ENCODE peak calls at places on chromosome 14, in six cellular contexts. One of them, this sample, is unnamed.

GRCh38 chr14:97177016-97177415 is 379.8 kb downstream of the VRK1 start:
- DNase-seq in Kasumi-1: peak
- DNase-seq in M059J: peak
- DNase-seq in endodermal cell: peak
- DNase-seq in tibial artery: no peak
- DNase-seq in CD4-positive, CD25-positive, alpha-beta regulatory T cell: peak
- DNase-seq in this sample: peak

GRCh38 chr14:103628684-103629502 is at the start of gene KLC1:
- DNase-seq in CD4-positive, CD25-positive, alpha-beta regulatory T cell: peak
- DNase-seq in tibial artery: peak
- DNase-seq in M059J: peak
- DNase-seq in Kasumi-1: peak
- DNase-seq in endodermal cell: peak
- DNase-seq in this sample: peak

GRCh38 chr14:21109377-21110260 is 8.8 kb downstream of the TMEM253 start:
- DNase-seq in M059J: peak
- DNase-seq in tibial artery: no peak
- DNase-seq in endodermal cell: no peak
- DNase-seq in Kasumi-1: no peak
- DNase-seq in CD4-positive, CD25-positive, alpha-beta regulatory T cell: no peak
- DNase-seq in this sample: peak

GRCh38 chr14:23071975-23072539 is 14.7 kb upstream of the CDH24 start:
- DNase-seq in M059J: peak
- DNase-seq in CD4-positive, CD25-positive, alpha-beta regulatory T cell: no peak
- DNase-seq in Kasumi-1: no peak
- DNase-seq in endodermal cell: peak
- DNase-seq in tibial artery: no peak
- DNase-seq in this sample: no peak

GRCh38 chr14:63956326-63956725 is 103.5 kb downstream of the SYNE2 start:
- DNase-seq in Kasumi-1: no peak
- DNase-seq in endodermal cell: no peak
- DNase-seq in CD4-positive, CD25-positive, alpha-beta regulatory T cell: no peak
- DNase-seq in M059J: peak
- DNase-seq in tibial artery: no peak
- DNase-seq in this sample: no peak

GRCh38 chr14:30005114-30005698 is 77.6 kb upstream of the PRKD1 start:
- DNase-seq in Kasumi-1: peak
- DNase-seq in endodermal cell: no peak
- DNase-seq in CD4-positive, CD25-positive, alpha-beta regulatory T cell: peak
- DNase-seq in M059J: peak
- DNase-seq in tibial artery: no peak
- DNase-seq in this sample: peak

GRCh38 chr14:92615451-92615850 is 101.9 kb downstream of the RIN3 start:
- DNase-seq in Kasumi-1: no peak
- DNase-seq in tibial artery: no peak
- DNase-seq in CD4-positive, CD25-positive, alpha-beta regulatory T cell: peak
- DNase-seq in M059J: no peak
- DNase-seq in endodermal cell: peak
- DNase-seq in this sample: no peak

GRCh38 chr14:100715803-100716202 is 10.9 kb upstream of the DLK1 start:
- DNase-seq in Kasumi-1: peak
- DNase-seq in M059J: peak
- DNase-seq in endodermal cell: no peak
- DNase-seq in tibial artery: no peak
- DNase-seq in CD4-positive, CD25-positive, alpha-beta regulatory T cell: no peak
- DNase-seq in this sample: no peak

GRCh38 chr14:92844220-92844619 is 50.1 kb downstream of the GOLGA5 start:
- DNase-seq in endodermal cell: no peak
- DNase-seq in M059J: peak
- DNase-seq in Kasumi-1: no peak
- DNase-seq in CD4-positive, CD25-positive, alpha-beta regulatory T cell: no peak
- DNase-seq in tibial artery: no peak
- DNase-seq in this sample: no peak

GRCh38 chr14:75615200-75615599 is 36.8 kb downstream of the FLVCR2 start:
- DNase-seq in endodermal cell: no peak
- DNase-seq in CD4-positive, CD25-positive, alpha-beta regulatory T cell: no peak
- DNase-seq in tibial artery: peak
- DNase-seq in M059J: no peak
- DNase-seq in Kasumi-1: peak
- DNase-seq in this sample: no peak

GRCh38 chr14:104928391-104929133 is 3.9 kb downstream of the PLD4 start:
- DNase-seq in M059J: no peak
- DNase-seq in Kasumi-1: no peak
- DNase-seq in tibial artery: no peak
- DNase-seq in endodermal cell: no peak
- DNase-seq in CD4-positive, CD25-positive, alpha-beta regulatory T cell: no peak
- DNase-seq in this sample: no peak

GRCh38 chr14:67517083-67517482 is 16.0 kb upstream of the PLEKHH1 start:
- DNase-seq in tibial artery: no peak
- DNase-seq in M059J: peak
- DNase-seq in Kasumi-1: no peak
- DNase-seq in endodermal cell: peak
- DNase-seq in CD4-positive, CD25-positive, alpha-beta regulatory T cell: no peak
- DNase-seq in this sample: no peak

GRCh38 chr14:93010543-93011541 is 87.9 kb downstream of the CHGA start:
- DNase-seq in CD4-positive, CD25-positive, alpha-beta regulatory T cell: no peak
- DNase-seq in tibial artery: no peak
- DNase-seq in Kasumi-1: peak
- DNase-seq in endodermal cell: no peak
- DNase-seq in M059J: no peak
- DNase-seq in this sample: no peak

GRCh38 chr14:100540141-100540925 is 46.9 kb downstream of the BEGAIN start:
- DNase-seq in CD4-positive, CD25-positive, alpha-beta regulatory T cell: no peak
- DNase-seq in tibial artery: no peak
- DNase-seq in M059J: no peak
- DNase-seq in endodermal cell: peak
- DNase-seq in Kasumi-1: no peak
- DNase-seq in this sample: no peak

GRCh38 chr14:78933948-78934524 is 763.9 kb downstream of the NRXN3 start:
- DNase-seq in Kasumi-1: peak
- DNase-seq in tibial artery: no peak
- DNase-seq in M059J: peak
- DNase-seq in CD4-positive, CD25-positive, alpha-beta regulatory T cell: peak
- DNase-seq in endodermal cell: no peak
- DNase-seq in this sample: peak

GRCh38 chr14:37036669-37037341 is 135.6 kb downstream of the SLC25A21 start:
- DNase-seq in M059J: peak
- DNase-seq in CD4-positive, CD25-positive, alpha-beta regulatory T cell: no peak
- DNase-seq in tibial artery: no peak
- DNase-seq in Kasumi-1: peak
- DNase-seq in endodermal cell: no peak
- DNase-seq in this sample: no peak

GRCh38 chr14:77498984-77499527 is 440 bp upstream of the ISM2 start:
- DNase-seq in endodermal cell: peak
- DNase-seq in tibial artery: no peak
- DNase-seq in Kasumi-1: peak
- DNase-seq in CD4-positive, CD25-positive, alpha-beta regulatory T cell: no peak
- DNase-seq in M059J: no peak
- DNase-seq in this sample: no peak

GRCh38 chr14:77212933-77213656 is 31.5 kb downstream of the TMEM63C start:
- DNase-seq in Kasumi-1: peak
- DNase-seq in M059J: peak
- DNase-seq in endodermal cell: peak
- DNase-seq in tibial artery: no peak
- DNase-seq in CD4-positive, CD25-positive, alpha-beta regulatory T cell: peak
- DNase-seq in this sample: peak

GRCh38 chr14:59346796-59347510 is 118.2 kb downstream of the GPR135 start:
- DNase-seq in CD4-positive, CD25-positive, alpha-beta regulatory T cell: no peak
- DNase-seq in endodermal cell: no peak
- DNase-seq in tibial artery: no peak
- DNase-seq in Kasumi-1: no peak
- DNase-seq in M059J: no peak
- DNase-seq in this sample: no peak

GRCh38 chr14:99229654-99230215 is 42.3 kb downstream of the BCL11B start:
- DNase-seq in M059J: no peak
- DNase-seq in Kasumi-1: no peak
- DNase-seq in CD4-positive, CD25-positive, alpha-beta regulatory T cell: peak
- DNase-seq in tibial artery: no peak
- DNase-seq in endodermal cell: no peak
- DNase-seq in this sample: no peak

GRCh38 chr14:87217023-87217422 is 776.0 kb downstream of the GALC start:
- DNase-seq in M059J: no peak
- DNase-seq in CD4-positive, CD25-positive, alpha-beta regulatory T cell: no peak
- DNase-seq in tibial artery: no peak
- DNase-seq in Kasumi-1: no peak
- DNase-seq in endodermal cell: no peak
- DNase-seq in this sample: no peak

GRCh38 chr14:89466939-89467338 is 49.9 kb upstream of the FOXN3 start:
- DNase-seq in tibial artery: no peak
- DNase-seq in endodermal cell: peak
- DNase-seq in CD4-positive, CD25-positive, alpha-beta regulatory T cell: no peak
- DNase-seq in Kasumi-1: no peak
- DNase-seq in M059J: no peak
- DNase-seq in this sample: no peak

GRCh38 chr14:90626550-90626949 is 189.7 kb downstream of the TTC7B start:
- DNase-seq in CD4-positive, CD25-positive, alpha-beta regulatory T cell: no peak
- DNase-seq in tibial artery: no peak
- DNase-seq in endodermal cell: no peak
- DNase-seq in Kasumi-1: no peak
- DNase-seq in M059J: no peak
- DNase-seq in this sample: no peak

GRCh38 chr14:95784137-95784536 is 70.2 kb upstream of the TCL1A start:
- DNase-seq in M059J: peak
- DNase-seq in tibial artery: no peak
- DNase-seq in endodermal cell: peak
- DNase-seq in CD4-positive, CD25-positive, alpha-beta regulatory T cell: peak
- DNase-seq in Kasumi-1: peak
- DNase-seq in this sample: no peak

GRCh38 chr14:69880051-69880487 is 853 bp downstream of the SMOC1 start:
- DNase-seq in Kasumi-1: no peak
- DNase-seq in M059J: no peak
- DNase-seq in endodermal cell: peak
- DNase-seq in tibial artery: no peak
- DNase-seq in CD4-positive, CD25-positive, alpha-beta regulatory T cell: no peak
- DNase-seq in this sample: no peak

GRCh38 chr14:100476012-100476822 is 111.0 kb downstream of the BEGAIN start:
- DNase-seq in Kasumi-1: no peak
- DNase-seq in endodermal cell: peak
- DNase-seq in tibial artery: no peak
- DNase-seq in CD4-positive, CD25-positive, alpha-beta regulatory T cell: no peak
- DNase-seq in M059J: peak
- DNase-seq in this sample: no peak

GRCh38 chr14:104521816-104522745 is 57.5 kb upstream of the C14orf180 start:
- DNase-seq in endodermal cell: peak
- DNase-seq in Kasumi-1: no peak
- DNase-seq in M059J: no peak
- DNase-seq in CD4-positive, CD25-positive, alpha-beta regulatory T cell: no peak
- DNase-seq in tibial artery: no peak
- DNase-seq in this sample: no peak

GRCh38 chr14:37544407-37544806 is 50.6 kb downstream of the FOXA1 start:
- DNase-seq in M059J: no peak
- DNase-seq in tibial artery: no peak
- DNase-seq in Kasumi-1: no peak
- DNase-seq in CD4-positive, CD25-positive, alpha-beta regulatory T cell: no peak
- DNase-seq in endodermal cell: no peak
- DNase-seq in this sample: no peak

GRCh38 chr14:55121628-55122440 is 7.2 kb upstream of the LGALS3 start:
- DNase-seq in tibial artery: no peak
- DNase-seq in Kasumi-1: no peak
- DNase-seq in CD4-positive, CD25-positive, alpha-beta regulatory T cell: no peak
- DNase-seq in endodermal cell: no peak
- DNase-seq in M059J: no peak
- DNase-seq in this sample: no peak